ENCODE peak calls at places on chromosomes 12 and 14, in four cellular contexts. R is aorta, W is GM23248, P is adipocyte. O is an unnamed sample.

GRCh38 chr14:53306267-53306721 is 153.2 kb upstream of the DDHD1 start:
- DNase-seq in R (peak), W (peak), P (peak), O (peak)

GRCh38 chr12:102883204-102883799 is 33.7 kb downstream of the PAH start:
- DNase-seq in R (peak), W (peak), P (peak), O (peak)

GRCh38 chr14:46902837-46903236 is 251.3 kb upstream of the RPL10L start:
- DNase-seq in R (no peak), W (no peak), P (no peak), O (no peak)

GRCh38 chr12:9615420-9616135 is 7.9 kb upstream of the KLRB1 start:
- DNase-seq in R (no peak), W (no peak), P (no peak), O (peak)

GRCh38 chr12:3753549-3754284 is 808 bp upstream of the CRACR2A start:
- DNase-seq in R (no peak), W (peak), P (no peak), O (peak)

GRCh38 chr14:49962616-49963015 is 69.7 kb downstream of the ARF6 start:
- DNase-seq in R (no peak), W (peak), P (no peak), O (no peak)

GRCh38 chr14:97719931-97720330 is 922.7 kb downstream of the VRK1 start:
- DNase-seq in R (no peak), W (no peak), P (no peak), O (peak)

GRCh38 chr12:62190921-62191746 is 69.1 kb upstream of the USP15 start:
- DNase-seq in R (peak), W (peak), P (peak), O (no peak)

GRCh38 chr12:51270067-51270846 is at the start of gene SMAGP:
- DNase-seq in R (peak), W (peak), P (peak), O (peak)

GRCh38 chr12:20524113-20524512 is 155.8 kb downstream of the PDE3A start:
- DNase-seq in R (no peak), W (no peak), P (no peak), O (no peak)

GRCh38 chr12:124387510-124387855 is 92.6 kb downstream of the RFLNA start:
- DNase-seq in R (no peak), W (peak), P (no peak), O (no peak)

GRCh38 chr12:18383203-18383602 is 121.9 kb downstream of the PIK3C2G start:
- DNase-seq in R (no peak), W (peak), P (peak), O (no peak)

GRCh38 chr12:67651380-67651695 is 2.8 kb downstream of the DYRK2 start:
- DNase-seq in R (no peak), W (peak), P (peak), O (peak)

GRCh38 chr12:50991296-50991695 is 34.9 kb downstream of the SLC11A2 start:
- DNase-seq in R (no peak), W (no peak), P (no peak), O (no peak)

GRCh38 chr12:62917939-62918338 is 17.0 kb downstream of the PPM1H start:
- DNase-seq in R (no peak), W (no peak), P (peak), O (no peak)

DNA sequence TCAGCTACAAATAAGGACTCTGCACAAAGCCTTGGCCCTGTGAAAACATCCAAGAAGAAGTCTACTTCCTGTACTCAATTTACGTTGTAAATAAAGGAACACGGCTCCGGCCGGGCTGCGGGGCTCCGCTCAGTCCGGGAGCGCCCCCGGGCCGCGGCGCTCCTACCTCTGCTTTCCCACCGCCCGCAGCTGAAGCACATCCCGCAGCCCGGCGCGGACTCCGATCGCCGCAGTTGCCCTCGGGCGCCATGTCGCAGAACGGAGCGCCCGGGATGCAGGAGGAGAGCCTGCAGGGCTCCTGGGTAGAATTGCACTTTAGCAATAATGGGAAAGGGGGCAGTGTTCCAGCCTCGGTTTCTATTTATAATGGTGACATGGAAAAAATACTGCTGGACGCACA is 502.3 kb upstream of the FOXG1 start:
- DNase-seq in R (no peak), W (no peak), P (peak), O (no peak)
- H3K4me3 ChIP-seq in R (no peak), W (no peak), P (no peak), O (no peak)

GRCh38 chr12:121129705-121130147 is 3.0 kb upstream of the P2RX7 start:
- DNase-seq in R (no peak), W (no peak), P (no peak), O (no peak)

GRCh38 chr12:121131941-121132341 is 735 bp upstream of the P2RX7 start:
- DNase-seq in R (no peak), W (no peak), P (no peak), O (no peak)

GRCh38 chr12:121127501-121127900 is 5.2 kb upstream of the P2RX7 start:
- DNase-seq in R (no peak), W (no peak), P (no peak), O (no peak)

GRCh38 chr12:121130866-121131373 is 1.8 kb upstream of the P2RX7 start:
- DNase-seq in R (no peak), W (no peak), P (no peak), O (no peak)

DNA sequence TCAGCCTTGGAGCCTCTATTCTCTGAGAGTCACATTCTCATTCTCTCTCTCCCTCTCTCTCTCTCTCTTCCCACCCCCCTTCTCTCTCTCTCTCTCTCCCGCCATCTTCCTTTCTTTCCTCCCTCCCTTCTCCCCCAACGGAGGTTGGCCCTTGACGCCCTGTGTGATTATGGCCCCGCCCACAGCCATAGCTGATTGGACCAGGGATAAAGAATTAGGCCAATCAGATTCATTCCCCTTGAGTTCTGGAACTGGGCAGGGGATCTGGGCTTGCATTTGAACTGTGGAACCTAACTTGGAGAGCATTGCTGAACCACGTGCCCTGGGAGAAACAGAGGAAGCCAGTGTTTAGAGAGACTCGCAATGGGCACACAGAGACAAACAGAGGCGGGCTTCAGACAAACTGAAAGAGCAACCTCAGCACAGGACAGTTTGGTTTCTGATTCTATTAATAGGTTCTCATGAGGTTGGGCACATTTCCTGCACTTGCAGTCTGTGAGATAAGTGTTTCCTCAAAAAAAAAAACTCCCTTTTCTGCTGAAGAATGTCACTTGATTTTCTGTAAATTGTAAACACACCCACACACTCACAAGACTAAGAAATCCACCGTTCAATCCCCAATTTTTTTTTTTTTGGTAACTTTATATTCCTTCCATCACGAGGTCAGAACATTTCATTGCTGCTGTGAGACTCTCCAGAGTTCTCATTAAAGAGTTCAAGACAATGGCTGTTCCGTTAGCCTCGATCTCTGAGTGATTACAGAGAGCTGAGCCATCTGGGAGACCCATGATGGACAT is 3.6 kb upstream of the P2RX7 start:
- DNase-seq in R (peak), W (peak), P (no peak), O (peak)
- H3K4me3 ChIP-seq in R (no peak), W (peak), P (peak), O (no peak)

GRCh38 chr12:64347630-64348029 is 42.9 kb downstream of the C12orf56 start:
- DNase-seq in R (no peak), W (no peak), P (no peak), O (no peak)
- H3K4me3 ChIP-seq in R (no peak), W (no peak), P (no peak), O (no peak)

GRCh38 chr14:102504951-102505600 is 4.5 kb downstream of the ANKRD9 start:
- DNase-seq in R (no peak), W (no peak), P (no peak), O (no peak)
- H3K4me3 ChIP-seq in R (no peak), W (no peak), P (no peak), O (no peak)

DNA sequence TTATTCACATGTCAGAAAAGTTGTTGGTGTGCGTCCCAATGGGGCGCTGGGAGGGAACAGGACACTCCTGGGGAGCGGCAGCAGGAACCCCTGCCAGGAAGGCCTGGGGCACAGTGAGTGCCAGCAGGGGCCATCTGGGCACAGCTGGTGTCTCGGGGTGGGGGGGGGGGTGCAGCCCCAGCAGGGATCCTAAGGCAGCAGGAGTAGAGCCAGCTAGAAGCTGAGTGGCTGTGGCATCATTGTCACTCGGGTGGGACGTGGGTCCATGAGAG is 1.9 kb downstream of the ZBTB42 start:
- DNase-seq in R (no peak), W (no peak), P (no peak), O (no peak)
- H3K4me3 ChIP-seq in R (no peak), W (no peak), P (no peak), O (no peak)

DNA sequence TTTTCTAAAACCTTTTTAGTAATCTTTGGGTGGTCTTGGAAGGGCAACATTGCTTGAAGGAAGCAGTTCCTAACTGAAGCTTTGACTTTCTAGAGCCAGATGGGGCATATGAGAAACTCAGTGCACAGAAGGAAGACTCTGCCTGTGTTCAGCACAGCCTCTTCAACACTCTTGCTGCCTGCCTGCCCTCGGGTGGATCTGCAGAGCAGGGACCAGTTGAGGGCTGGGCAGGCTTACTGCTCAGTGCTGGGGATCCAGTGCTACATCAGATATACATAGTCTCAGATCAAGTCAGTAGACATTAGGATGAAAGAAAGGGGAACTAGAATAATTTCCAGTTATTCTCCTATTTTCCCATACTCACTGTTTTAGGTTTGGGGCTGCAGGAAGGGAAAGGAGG is 29.5 kb upstream of the TMX1 start:
- DNase-seq in R (no peak), W (no peak), P (no peak), O (no peak)
- H3K4me3 ChIP-seq in R (no peak), W (no peak), P (no peak), O (no peak)

GRCh38 chr12:53052419-53053222 is 2.8 kb downstream of the TNS2 start:
- DNase-seq in R (peak), W (peak), P (peak), O (no peak)

GRCh38 chr12:53049582-53050318 is at the start of gene TNS2:
- DNase-seq in R (peak), W (peak), P (peak), O (no peak)

GRCh38 chr12:53050426-53051057 is 677 bp downstream of the TNS2 start:
- DNase-seq in R (no peak), W (no peak), P (no peak), O (no peak)

GRCh38 chr12:53051881-53052412 is 2.1 kb downstream of the TNS2 start:
- DNase-seq in R (peak), W (no peak), P (no peak), O (no peak)

DNA sequence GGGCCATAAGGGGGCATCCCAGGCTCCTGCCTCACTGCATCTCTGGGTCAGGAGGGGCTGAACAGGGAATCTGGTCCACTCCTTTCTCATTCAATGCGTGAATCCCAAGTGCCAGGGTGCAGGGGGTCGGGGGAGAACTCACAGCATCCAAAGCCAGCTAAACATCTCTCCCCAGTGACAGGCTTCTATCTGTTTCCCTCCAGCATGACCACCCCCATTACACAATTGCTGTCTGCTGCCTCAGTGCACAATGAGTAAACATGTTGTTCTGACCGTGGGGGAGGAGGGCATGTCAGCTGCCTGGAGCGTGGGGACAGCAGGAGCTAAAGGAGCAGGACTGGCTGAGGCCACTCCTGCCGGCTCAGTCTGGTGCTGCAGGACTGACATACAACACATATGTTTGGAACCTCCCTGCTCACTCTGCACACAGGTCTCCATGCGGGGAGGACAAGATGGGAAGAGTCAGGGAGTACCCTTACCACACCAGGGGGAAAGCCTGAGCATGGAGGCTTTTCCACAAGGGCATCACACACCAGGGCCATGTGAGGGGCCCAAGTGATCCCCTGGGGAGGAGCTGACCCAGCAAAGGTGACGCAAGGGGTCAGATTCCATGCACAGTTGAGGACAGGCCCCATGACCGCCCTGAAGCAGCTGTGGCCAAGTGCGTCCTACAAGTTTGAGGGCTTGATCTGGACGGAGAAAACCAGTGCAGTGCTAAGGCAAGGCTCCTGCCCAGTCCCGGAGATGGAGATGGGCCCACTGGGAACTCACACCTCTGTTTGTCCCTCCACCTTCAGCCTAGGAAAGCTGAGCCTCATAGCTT is 1.4 kb downstream of the TNS2 start:
- DNase-seq in R (peak), W (peak), P (peak), O (no peak)
- H3K4me3 ChIP-seq in R (peak), W (peak), P (peak), O (no peak)

GRCh38 chr12:101642115-101643067 is 47.6 kb downstream of the MYBPC1 start:
- DNase-seq in R (no peak), W (no peak), P (no peak), O (no peak)
- H3K4me3 ChIP-seq in R (no peak), W (no peak), P (peak), O (no peak)

GRCh38 chr12:109160873-109161272 is 44.5 kb downstream of the ACACB start:
- DNase-seq in R (no peak), W (no peak), P (no peak), O (no peak)
- H3K4me3 ChIP-seq in R (no peak), W (no peak), P (peak), O (no peak)

DNA sequence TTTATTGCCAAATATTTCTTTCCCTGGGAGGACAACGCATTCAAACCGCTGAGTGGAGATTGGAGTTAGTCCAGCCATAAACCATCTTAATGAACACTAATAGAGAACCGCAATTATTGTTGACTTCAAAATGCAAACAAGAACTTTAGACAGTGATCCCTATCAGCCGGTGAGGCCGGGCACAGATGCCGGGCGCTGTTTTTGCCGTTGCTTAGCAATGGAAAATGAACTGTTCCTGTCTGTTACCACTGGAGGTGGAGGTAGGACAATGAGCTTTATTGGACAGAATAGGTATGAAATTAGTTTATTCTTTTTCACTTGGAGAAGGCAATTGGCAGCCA is 216.8 kb downstream of the TTC8 start:
- DNase-seq in R (no peak), W (no peak), P (no peak), O (no peak)
- H3K4me3 ChIP-seq in R (no peak), W (peak), P (peak), O (no peak)